ENCODE peak calls at places on chromosomes 5 and 9, in nine cellular contexts. X, G, E, B, W, J, O, R and K are unnamed samples. For H3K4me1, the result is how much of the 10 kb centered on the place peaks cover.

GRCh38 chr9:95224371-95225015 is 93.0 kb downstream of the FANCC start:
- DNase-seq in X (no peak), G (no peak), E (no peak), B (peak), W (no peak), J (no peak), O (no peak), R (no peak), K (no peak)

GRCh38 chr5:26321278-26321677 is 717.1 kb downstream of the CDH9 start:
- DNase-seq in X (no peak), G (no peak), E (no peak), B (no peak), W (no peak), J (no peak), O (no peak), R (no peak), K (no peak)

GRCh38 chr5:141513627-141514329 is 24.9 kb downstream of the PCDHGC5 start:
- DNase-seq in X (no peak), G (peak), E (peak), B (peak), W (peak), J (peak), O (no peak), R (peak), K (peak)

GRCh38 chr5:135341021-135341666 is 57.9 kb downstream of the MACROH2A1 start:
- DNase-seq in X (no peak), G (no peak), E (peak), B (no peak), W (no peak), J (no peak), O (no peak), R (no peak), K (no peak)

GRCh38 chr5:2383678-2384025 is 367.8 kb downstream of the IRX2 start:
- DNase-seq in X (no peak), G (no peak), E (no peak), B (no peak), W (no peak), J (no peak), O (no peak), R (no peak), K (no peak)

GRCh38 chr5:118937393-118938061 is 50.8 kb downstream of the DTWD2 start:
- DNase-seq in X (no peak), G (no peak), E (no peak), B (no peak), W (no peak), J (no peak), O (no peak), R (no peak), K (no peak)

GRCh38 chr9:91714020-91714721 is 235.9 kb downstream of the ROR2 start:
- DNase-seq in X (peak), G (no peak), E (peak), B (peak), W (peak), J (peak), O (no peak), R (peak), K (peak)

GRCh38 chr5:31671339-31671741 is 32.4 kb downstream of the PDZD2 start:
- DNase-seq in X (no peak), G (no peak), E (no peak), B (no peak), W (no peak), J (peak), O (no peak), R (no peak), K (no peak)

GRCh38 chr5:149632311-149633251 is 51.3 kb downstream of the ARHGEF37 start:
- DNase-seq in X (peak), G (no peak), E (peak), B (peak), W (peak), J (no peak), O (peak), R (peak), K (peak)

GRCh38 chr5:146562461-146562860 is 46.5 kb upstream of the GPR151 start:
- DNase-seq in X (no peak), G (no peak), E (no peak), B (no peak), W (no peak), J (no peak), O (no peak), R (no peak), K (no peak)

GRCh38 chr5:67115238-67115637 is 81.4 kb downstream of the CD180 start:
- DNase-seq in X (no peak), G (no peak), E (no peak), B (no peak), W (no peak), J (no peak), O (no peak), R (no peak), K (no peak)

GRCh38 chr9:33198163-33198562 is 31.0 kb upstream of the B4GALT1 start:
- DNase-seq in X (no peak), G (no peak), E (no peak), B (peak), W (no peak), J (peak), O (no peak), R (no peak), K (no peak)

GRCh38 chr5:139761501-139761900 is 34.1 kb upstream of the PSD2 start:
- DNase-seq in X (no peak), G (no peak), E (no peak), B (no peak), W (no peak), J (no peak), O (no peak), R (no peak), K (no peak)
- H3K4me1 ChIP-seq in X (under half), G (under half), E (under half), B (under half), W (under half), J (under half), O (under half), R (under half), K (under half)

GRCh38 chr9:6479959-6480358 is 67.0 kb downstream of the UHRF2 start:
- DNase-seq in X (no peak), G (no peak), E (no peak), B (no peak), W (no peak), J (no peak), O (no peak), R (no peak), K (no peak)
- H3K4me1 ChIP-seq in X (under half), G (under half), E (under half), B (under half), W (under half), J (under half), O (under half), R (under half), K (under half)

GRCh38 chr5:151678146-151678545 is 8.6 kb downstream of the SPARC start:
- DNase-seq in X (no peak), G (no peak), E (no peak), B (peak), W (no peak), J (peak), O (no peak), R (no peak), K (no peak)

GRCh38 chr5:151675225-151675955 is 11.3 kb downstream of the SPARC start:
- DNase-seq in X (no peak), G (no peak), E (no peak), B (peak), W (no peak), J (no peak), O (no peak), R (no peak), K (peak)

GRCh38 chr5:151678713-151679112 is 8.0 kb downstream of the SPARC start:
- DNase-seq in X (no peak), G (no peak), E (no peak), B (peak), W (no peak), J (no peak), O (no peak), R (no peak), K (no peak)

GRCh38 chr5:151676719-151677118 is 10.0 kb downstream of the SPARC start:
- DNase-seq in X (no peak), G (no peak), E (no peak), B (no peak), W (no peak), J (no peak), O (no peak), R (no peak), K (peak)

DNA sequence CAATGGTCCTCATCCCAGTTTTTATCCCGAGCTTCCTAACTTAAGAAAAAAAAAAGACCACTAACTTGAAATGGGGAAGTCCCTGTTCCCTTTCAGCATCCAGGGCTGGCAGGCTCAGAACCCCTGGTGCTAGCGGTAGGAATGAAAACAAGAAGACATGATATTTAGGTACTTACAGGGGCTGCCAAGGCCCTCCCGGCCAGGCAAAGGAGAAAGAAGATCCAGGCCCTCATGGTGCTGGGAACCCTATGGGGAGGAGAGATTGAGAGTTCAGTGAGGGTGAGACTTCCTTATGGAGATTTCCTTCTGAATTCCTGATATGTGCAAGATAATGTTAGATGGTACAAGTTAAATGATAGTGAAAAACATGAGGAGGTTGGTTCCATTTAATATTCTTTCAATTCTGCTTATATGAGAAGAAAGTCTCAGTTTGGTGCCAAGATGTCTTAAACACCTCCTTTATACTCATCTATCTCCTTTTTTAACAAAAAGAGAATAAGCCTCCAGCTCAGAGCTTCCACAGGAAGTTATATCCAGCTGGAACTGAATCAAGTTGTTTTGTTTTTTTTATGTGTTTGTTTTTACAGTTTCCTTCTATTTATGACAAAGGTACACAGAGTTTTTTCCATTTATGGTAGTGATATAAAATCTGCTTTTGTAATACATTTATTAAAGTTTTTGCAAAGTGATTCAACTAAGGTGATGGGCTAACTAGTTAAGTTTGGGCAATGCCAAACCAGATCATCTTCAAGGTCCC is 10.6 kb downstream of the SPARC start:
- DNase-seq in X (no peak), G (no peak), E (no peak), B (no peak), W (no peak), J (no peak), O (no peak), R (no peak), K (no peak)
- H3K4me1 ChIP-seq in X (under half), G (under half), E (under half), B (half or more), W (half or more), J (half or more), O (under half), R (under half), K (half or more)

DNA sequence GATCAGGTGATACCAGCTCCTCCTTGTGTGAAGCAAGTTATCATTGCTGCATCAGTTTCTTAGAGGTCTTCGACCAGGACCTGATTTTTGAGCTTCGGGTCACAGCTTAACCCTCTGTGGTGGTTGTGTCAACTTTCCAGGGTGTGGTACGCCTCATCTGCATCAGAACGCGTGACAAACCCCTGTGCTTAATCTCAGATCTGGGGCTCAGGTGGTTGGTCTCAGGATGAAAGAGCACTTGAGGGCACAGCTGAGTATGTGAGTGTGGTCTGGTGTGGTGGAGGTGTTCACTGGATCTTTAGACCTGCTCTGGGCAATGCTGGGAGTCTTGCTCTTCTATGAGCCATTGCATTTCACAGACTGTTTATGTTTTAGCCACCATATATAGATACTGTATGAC is 64.1 kb downstream of the OSTF1 start:
- DNase-seq in X (no peak), G (peak), E (no peak), B (peak), W (no peak), J (no peak), O (no peak), R (no peak), K (no peak)
- H3K4me1 ChIP-seq in X (under half), G (half or more), E (under half), B (under half), W (under half), J (under half), O (under half), R (under half), K (under half)

GRCh38 chr9:130027533-130028370 is 15.2 kb downstream of the FNBP1 start:
- DNase-seq in X (no peak), G (no peak), E (no peak), B (no peak), W (no peak), J (no peak), O (no peak), R (no peak), K (no peak)
- H3K4me1 ChIP-seq in X (under half), G (half or more), E (under half), B (under half), W (under half), J (under half), O (under half), R (under half), K (under half)

GRCh38 chr5:173032730-173033129 is 23.4 kb upstream of the CREBRF start:
- DNase-seq in X (no peak), G (no peak), E (no peak), B (no peak), W (no peak), J (no peak), O (no peak), R (no peak), K (no peak)
- H3K4me1 ChIP-seq in X (under half), G (half or more), E (under half), B (under half), W (under half), J (under half), O (under half), R (under half), K (under half)

DNA sequence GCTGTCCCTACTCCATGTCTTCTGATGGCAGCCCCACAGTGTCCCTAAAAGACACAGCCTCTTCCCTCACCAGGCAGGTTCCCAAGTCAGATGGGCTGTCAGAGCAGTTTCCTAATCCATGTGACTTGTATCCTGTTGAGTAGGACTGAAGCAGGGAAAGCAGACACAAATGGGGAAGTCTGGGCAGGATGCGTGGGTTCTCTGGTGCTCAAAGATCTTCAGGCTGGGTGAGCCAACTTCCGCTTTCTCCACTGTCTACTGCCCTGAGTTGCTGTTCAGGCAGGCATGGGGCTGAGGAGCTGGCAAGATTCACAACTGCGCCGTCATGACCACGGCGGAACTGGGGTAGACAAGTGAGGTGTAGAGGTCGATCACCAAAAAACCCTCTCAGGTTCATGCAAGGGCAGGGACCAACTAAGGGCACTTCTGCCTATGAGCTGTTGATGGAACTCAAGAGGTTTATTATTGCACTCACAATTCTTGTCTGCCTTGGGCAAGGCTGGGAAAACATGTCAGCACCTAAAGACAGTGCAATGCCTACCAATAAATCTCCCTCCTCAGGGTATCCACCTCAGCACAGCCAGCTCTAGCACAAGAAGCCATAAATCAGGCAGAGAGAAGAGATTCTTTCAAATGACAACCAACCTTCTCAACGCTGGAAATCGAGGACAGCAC is 83.4 kb downstream of the RAPGEF1 start:
- DNase-seq in X (no peak), G (peak), E (no peak), B (no peak), W (no peak), J (peak), O (no peak), R (no peak), K (no peak)
- H3K4me1 ChIP-seq in X (under half), G (under half), E (under half), B (under half), W (under half), J (half or more), O (under half), R (under half), K (half or more)

GRCh38 chr9:114178076-114178475 is 22.7 kb downstream of the COL27A1 start:
- DNase-seq in X (no peak), G (no peak), E (no peak), B (no peak), W (no peak), J (no peak), O (no peak), R (no peak), K (no peak)
- H3K4me1 ChIP-seq in X (under half), G (under half), E (under half), B (half or more), W (under half), J (half or more), O (under half), R (under half), K (under half)